ENCODE peak calls at places on chromosome 10, in ten cellular contexts. D, I, E, V, H, X, B, Y, U and N are unnamed samples.
A peak's percentile ranks its signal among the peaks of the same experiment; 100 is the strongest.

GRCh38 chr10:127492607-127493250 is 56.4 kb upstream of the NPS start:
- DNase-seq in D (no peak), I (no peak), E (no peak), V (no peak), H (no peak), X (no peak), B (no peak), Y (no peak), U (no peak), N (peak; percentile 9)

GRCh38 chr10:11685787-11686218 is 56.4 kb upstream of the ECHDC3 start:
- DNase-seq in D (peak; percentile 91), I (peak; percentile 63), E (no peak), V (no peak), H (no peak), X (peak; percentile 0), B (no peak), Y (peak; percentile 11), U (no peak), N (no peak)

GRCh38 chr10:18795549-18795948 is 136.3 kb downstream of the ARL5B start:
- DNase-seq in D (no peak), I (no peak), E (no peak), V (no peak), H (no peak), X (no peak), B (no peak), Y (no peak), U (no peak), N (no peak)

GRCh38 chr10:94549221-94549620 is 3.6 kb downstream of the HELLS start:
- DNase-seq in D (no peak), I (no peak), E (no peak), V (no peak), H (no peak), X (no peak), B (no peak), Y (no peak), U (no peak), N (no peak)

GRCh38 chr10:77319557-77319956 is 318.1 kb downstream of the KCNMA1 start:
- DNase-seq in D (no peak), I (no peak), E (no peak), V (no peak), H (no peak), X (no peak), B (no peak), Y (peak; percentile 18), U (no peak), N (no peak)

GRCh38 chr10:35854661-35855060 is 212.6 kb upstream of the FZD8 start:
- DNase-seq in D (no peak), I (no peak), E (no peak), V (no peak), H (no peak), X (no peak), B (no peak), Y (peak; percentile 43), U (no peak), N (no peak)

GRCh38 chr10:70190581-70190980 is 20.3 kb upstream of the SAR1A start:
- DNase-seq in D (no peak), I (no peak), E (no peak), V (no peak), H (no peak), X (no peak), B (no peak), Y (peak; percentile 52), U (no peak), N (no peak)

GRCh38 chr10:124665091-124665490 is 79.1 kb downstream of the FAM53B start:
- DNase-seq in D (no peak), I (no peak), E (no peak), V (no peak), H (no peak), X (no peak), B (no peak), Y (no peak), U (no peak), N (no peak)

GRCh38 chr10:3268025-3268424 is 95.4 kb upstream of the PITRM1 start:
- DNase-seq in D (no peak), I (no peak), E (no peak), V (no peak), H (no peak), X (no peak), B (no peak), Y (no peak), U (no peak), N (no peak)

GRCh38 chr10:103793920-103794883 is 61.2 kb downstream of the SH3PXD2A start:
- DNase-seq in D (no peak), I (no peak), E (no peak), V (no peak), H (no peak), X (peak; percentile 74), B (no peak), Y (no peak), U (no peak), N (no peak)

GRCh38 chr10:129971381-129972144 is 7.5 kb upstream of the EBF3 start:
- DNase-seq in D (peak; percentile 45), I (no peak), E (peak; percentile 8), V (no peak), H (peak; percentile 71), X (peak; percentile 70), B (no peak), Y (peak; percentile 87), U (peak; percentile 51), N (no peak)

GRCh38 chr10:46284286-46285229 is 2.2 kb upstream of the ANTXRL start:
- DNase-seq in D (peak; percentile 62), I (peak; percentile 72), E (peak; percentile 84), V (peak; percentile 9), H (peak; percentile 61), X (peak; percentile 51), B (peak; percentile 80), Y (peak; percentile 89), U (peak; percentile 79), N (peak; percentile 82)

GRCh38 chr10:103854265-103854686 is 1.1 kb downstream of the SH3PXD2A start:
- DNase-seq in D (peak; percentile 40), I (no peak), E (no peak), V (no peak), H (peak; percentile 36), X (no peak), B (no peak), Y (no peak), U (no peak), N (no peak)

GRCh38 chr10:75406158-75407065 is 4.8 kb upstream of the ZNF503 start:
- DNase-seq in D (no peak), I (no peak), E (no peak), V (no peak), H (peak; percentile 21), X (no peak), B (no peak), Y (no peak), U (no peak), N (no peak)

GRCh38 chr10:16518822-16519221 is 2.9 kb downstream of the C1QL3 start:
- DNase-seq in D (no peak), I (no peak), E (no peak), V (no peak), H (no peak), X (no peak), B (no peak), Y (peak; percentile 4), U (no peak), N (no peak)

GRCh38 chr10:112716924-112717348 is 233.1 kb upstream of the TCF7L2 start:
- DNase-seq in D (no peak), I (no peak), E (no peak), V (peak; percentile 55), H (no peak), X (no peak), B (no peak), Y (peak; percentile 50), U (no peak), N (peak; percentile 40)

GRCh38 chr10:113937756-113938155 is 83.3 kb downstream of the NHLRC2 start:
- DNase-seq in D (no peak), I (no peak), E (no peak), V (no peak), H (no peak), X (no peak), B (no peak), Y (no peak), U (no peak), N (no peak)

GRCh38 chr10:98041352-98042043 is 11.1 kb upstream of the CRTAC1 start:
- DNase-seq in D (peak; percentile 13), I (peak; percentile 27), E (peak; percentile 63), V (peak; percentile 50), H (peak; percentile 65), X (peak; percentile 34), B (peak; percentile 11), Y (peak; percentile 71), U (peak; percentile 59), N (peak; percentile 78)

GRCh38 chr10:88012627-88013026 is 149.2 kb downstream of the PTEN start:
- DNase-seq in D (no peak), I (no peak), E (no peak), V (no peak), H (no peak), X (no peak), B (no peak), Y (no peak), U (no peak), N (no peak)

GRCh38 chr10:125982256-125982948 is 86.0 kb downstream of the FANK1 start:
- DNase-seq in D (peak; percentile 72), I (peak; percentile 4), E (no peak), V (peak; percentile 56), H (peak; percentile 72), X (peak; percentile 12), B (no peak), Y (peak; percentile 91), U (no peak), N (peak; percentile 9)

GRCh38 chr10:12825255-12825654 is 176.3 kb downstream of the CCDC3 start:
- DNase-seq in D (no peak), I (no peak), E (no peak), V (no peak), H (no peak), X (no peak), B (no peak), Y (peak; percentile 62), U (no peak), N (no peak)

GRCh38 chr10:31347705-31348104 is 28.7 kb downstream of the ZEB1 start:
- DNase-seq in D (no peak), I (no peak), E (no peak), V (no peak), H (no peak), X (no peak), B (no peak), Y (no peak), U (no peak), N (no peak)

GRCh38 chr10:89710748-89711147 is 9.4 kb downstream of the KIF20B start:
- DNase-seq in D (no peak), I (no peak), E (no peak), V (no peak), H (no peak), X (no peak), B (no peak), Y (peak; percentile 9), U (no peak), N (no peak)

GRCh38 chr10:98134431-98135221 is at the start of gene R3HCC1L:
- DNase-seq in D (peak; percentile 83), I (peak; percentile 93), E (peak; percentile 84), V (peak; percentile 70), H (peak; percentile 81), X (peak; percentile 82), B (peak; percentile 87), Y (peak; percentile 95), U (peak; percentile 82), N (peak; percentile 84)